ENCODE peak calls at places on chromosomes 7 and 10, in ten cellular contexts. N is ascending aorta, E is NB4, H is hippocampal formation, Y is GM23338, S is adipocyte, U is ACHN, O is Calu3, B is RWPE1, A is body of pancreas. I is an unnamed sample.

GRCh38 chr10:26449726-26450125 is 11.6 kb downstream of the APBB1IP start:
- DNase-seq in N (no peak), E (no peak), H (no peak), S (no peak), U (no peak), Y (no peak), O (no peak), B (no peak), A (no peak), I (no peak)

GRCh38 chr7:2657208-2657607 is 25.4 kb downstream of the TTYH3 start:
- DNase-seq in B (no peak), N (no peak), S (no peak), O (no peak), U (no peak), E (no peak), H (no peak), A (no peak), Y (no peak), I (no peak)

GRCh38 chr7:45921699-45922519 is 837 bp upstream of the IGFBP3 start:
- DNase-seq in U (peak; percentile 48), A (peak; percentile 55), O (peak; percentile 92), B (peak; percentile 42), Y (peak; percentile 85), E (peak; percentile 49), H (peak; percentile 31), N (no peak), S (peak; percentile 89), I (peak; percentile 85)

GRCh38 chr7:87448427-87448826 is 27.1 kb downstream of the ABCB4 start:
- DNase-seq in O (no peak), A (no peak), S (no peak), E (no peak), H (no peak), N (no peak), B (no peak), U (no peak), Y (no peak), I (no peak)

GRCh38 chr7:132872034-132872433 is 209.9 kb downstream of the CHCHD3 start:
- DNase-seq in U (no peak), S (no peak), N (no peak), H (no peak), Y (no peak), A (no peak), O (no peak), E (no peak), B (no peak), I (no peak)

GRCh38 chr10:77925795-77926565 is 575 bp downstream of the DLG5 start:
- DNase-seq in H (no peak), B (peak; percentile 48), E (peak; percentile 70), Y (peak; percentile 70), O (peak; percentile 69), U (peak; percentile 43), A (peak; percentile 67), S (peak; percentile 68), N (no peak), I (peak; percentile 74)

GRCh38 chr7:125098377-125098970 is 168.8 kb upstream of the POT1 start:
- DNase-seq in S (peak; percentile 10), H (no peak), U (no peak), N (no peak), B (no peak), Y (no peak), O (no peak), E (no peak), A (no peak), I (peak; percentile 18)

GRCh38 chr7:35749548-35749947 is 51.3 kb upstream of the SEPTIN7 start:
- DNase-seq in Y (no peak), O (no peak), H (no peak), S (peak; percentile 72), N (no peak), U (no peak), B (no peak), A (no peak), E (no peak), I (no peak)

GRCh38 chr10:86662186-86663045 is 5.9 kb upstream of the LDB3 start:
- DNase-seq in U (no peak), B (no peak), H (no peak), Y (no peak), A (no peak), N (no peak), O (no peak), S (no peak), E (no peak), I (no peak)

GRCh38 chr10:131843089-131843595 is 57.7 kb upstream of the PPP2R2D start:
- DNase-seq in O (no peak), A (no peak), B (no peak), U (no peak), H (no peak), Y (no peak), E (no peak), N (no peak), S (no peak), I (no peak)